ENCODE peak calls at places on chromosomes 13 and 19, in six cellular contexts. One of them, this sample, is unnamed.

GRCh38 chr19:3459322-3459881 is 20.9 kb downstream of the SMIM24 start:
- DNase-seq in neural progenitor cell: no peak
- DNase-seq in HS-27A: no peak
- DNase-seq in NCI-H446 treated with DMSO at 0.1 percent for 48 hours: no peak
- DNase-seq in substantia nigra: peak
- DNase-seq in astrocyte: peak
- DNase-seq in this sample: no peak

GRCh38 chr13:58300974-58301681 is 669.6 kb downstream of the PCDH17 start:
- DNase-seq in NCI-H446 treated with DMSO at 0.1 percent for 48 hours: no peak
- DNase-seq in HS-27A: no peak
- DNase-seq in substantia nigra: no peak
- DNase-seq in neural progenitor cell: peak
- DNase-seq in astrocyte: no peak
- DNase-seq in this sample: no peak

GRCh38 chr13:37954191-37954590 is 84.6 kb upstream of the TRPC4 start:
- DNase-seq in substantia nigra: no peak
- DNase-seq in neural progenitor cell: no peak
- DNase-seq in astrocyte: no peak
- DNase-seq in HS-27A: no peak
- DNase-seq in NCI-H446 treated with DMSO at 0.1 percent for 48 hours: no peak
- DNase-seq in this sample: no peak

GRCh38 chr19:53102701-53103140 is 501 bp downstream of the ZNF160 start:
- DNase-seq in neural progenitor cell: peak
- DNase-seq in HS-27A: peak
- DNase-seq in substantia nigra: no peak
- DNase-seq in NCI-H446 treated with DMSO at 0.1 percent for 48 hours: no peak
- DNase-seq in astrocyte: peak
- DNase-seq in this sample: no peak

GRCh38 chr19:6811906-6812305 is 39.4 kb downstream of the VAV1 start:
- DNase-seq in HS-27A: peak
- DNase-seq in astrocyte: peak
- DNase-seq in neural progenitor cell: no peak
- DNase-seq in substantia nigra: no peak
- DNase-seq in NCI-H446 treated with DMSO at 0.1 percent for 48 hours: peak
- DNase-seq in this sample: no peak

GRCh38 chr19:37513397-37513796 is 6.7 kb downstream of the ZNF793 start:
- DNase-seq in astrocyte: no peak
- DNase-seq in NCI-H446 treated with DMSO at 0.1 percent for 48 hours: no peak
- DNase-seq in substantia nigra: no peak
- DNase-seq in neural progenitor cell: no peak
- DNase-seq in HS-27A: no peak
- DNase-seq in this sample: no peak

GRCh38 chr13:89982406-89983085 is 1364.9 kb upstream of the MIR17HG start:
- DNase-seq in NCI-H446 treated with DMSO at 0.1 percent for 48 hours: no peak
- DNase-seq in neural progenitor cell: no peak
- DNase-seq in substantia nigra: no peak
- DNase-seq in HS-27A: no peak
- DNase-seq in astrocyte: peak
- DNase-seq in this sample: no peak

GRCh38 chr13:97976551-97977375 is 23.3 kb downstream of the IPO5 start:
- DNase-seq in NCI-H446 treated with DMSO at 0.1 percent for 48 hours: no peak
- DNase-seq in substantia nigra: no peak
- DNase-seq in astrocyte: no peak
- DNase-seq in HS-27A: no peak
- DNase-seq in neural progenitor cell: no peak
- DNase-seq in this sample: no peak

GRCh38 chr19:43624933-43625332 is 5.5 kb upstream of the ZNF428 start:
- DNase-seq in HS-27A: no peak
- DNase-seq in neural progenitor cell: peak
- DNase-seq in NCI-H446 treated with DMSO at 0.1 percent for 48 hours: no peak
- DNase-seq in substantia nigra: no peak
- DNase-seq in astrocyte: no peak
- DNase-seq in this sample: no peak

GRCh38 chr13:99916366-99917103 is 55.0 kb downstream of the ZIC5 start:
- DNase-seq in NCI-H446 treated with DMSO at 0.1 percent for 48 hours: peak
- DNase-seq in astrocyte: peak
- DNase-seq in neural progenitor cell: peak
- DNase-seq in HS-27A: peak
- DNase-seq in substantia nigra: no peak
- DNase-seq in this sample: peak

GRCh38 chr19:1752757-1753728 is at the start of gene ONECUT3:
- DNase-seq in substantia nigra: no peak
- DNase-seq in HS-27A: no peak
- DNase-seq in NCI-H446 treated with DMSO at 0.1 percent for 48 hours: no peak
- DNase-seq in neural progenitor cell: peak
- DNase-seq in astrocyte: no peak
- DNase-seq in this sample: no peak

GRCh38 chr19:53927745-53928144 is 18.7 kb downstream of the CACNG7 start:
- DNase-seq in neural progenitor cell: peak
- DNase-seq in astrocyte: peak
- DNase-seq in NCI-H446 treated with DMSO at 0.1 percent for 48 hours: no peak
- DNase-seq in substantia nigra: no peak
- DNase-seq in HS-27A: peak
- DNase-seq in this sample: no peak

GRCh38 chr13:100382787-100383186 is 205.8 kb downstream of the GGACT start:
- DNase-seq in substantia nigra: no peak
- DNase-seq in NCI-H446 treated with DMSO at 0.1 percent for 48 hours: no peak
- DNase-seq in astrocyte: peak
- DNase-seq in HS-27A: no peak
- DNase-seq in neural progenitor cell: no peak
- DNase-seq in this sample: no peak

GRCh38 chr19:8399681-8400188 is 9.6 kb downstream of the RAB11B start:
- DNase-seq in NCI-H446 treated with DMSO at 0.1 percent for 48 hours: no peak
- DNase-seq in HS-27A: no peak
- DNase-seq in neural progenitor cell: no peak
- DNase-seq in substantia nigra: no peak
- DNase-seq in astrocyte: no peak
- DNase-seq in this sample: no peak

GRCh38 chr13:113116871-113117271 is 5.7 kb upstream of the F10 start:
- DNase-seq in astrocyte: no peak
- DNase-seq in neural progenitor cell: no peak
- DNase-seq in NCI-H446 treated with DMSO at 0.1 percent for 48 hours: no peak
- DNase-seq in substantia nigra: no peak
- DNase-seq in HS-27A: no peak
- DNase-seq in this sample: no peak

GRCh38 chr19:48169585-48169973 is 565 bp downstream of the LIG1 start:
- DNase-seq in NCI-H446 treated with DMSO at 0.1 percent for 48 hours: peak
- DNase-seq in neural progenitor cell: peak
- DNase-seq in substantia nigra: peak
- DNase-seq in HS-27A: peak
- DNase-seq in astrocyte: peak
- DNase-seq in this sample: peak

GRCh38 chr19:46834121-46834520 is 16.5 kb downstream of the AP2S1 start:
- DNase-seq in substantia nigra: no peak
- DNase-seq in astrocyte: no peak
- DNase-seq in NCI-H446 treated with DMSO at 0.1 percent for 48 hours: no peak
- DNase-seq in HS-27A: no peak
- DNase-seq in neural progenitor cell: no peak
- DNase-seq in this sample: no peak

GRCh38 chr13:30179547-30180256 is 127.6 kb downstream of the KATNAL1 start:
- DNase-seq in HS-27A: no peak
- DNase-seq in astrocyte: no peak
- DNase-seq in substantia nigra: no peak
- DNase-seq in NCI-H446 treated with DMSO at 0.1 percent for 48 hours: no peak
- DNase-seq in neural progenitor cell: no peak
- DNase-seq in this sample: no peak

GRCh38 chr19:42396248-42396541 is 6.1 kb upstream of the CNFN start:
- DNase-seq in NCI-H446 treated with DMSO at 0.1 percent for 48 hours: no peak
- DNase-seq in neural progenitor cell: no peak
- DNase-seq in astrocyte: no peak
- DNase-seq in substantia nigra: no peak
- DNase-seq in HS-27A: no peak
- DNase-seq in this sample: no peak

GRCh38 chr19:42175952-42176648 is 41.4 kb downstream of the DEDD2 start:
- DNase-seq in neural progenitor cell: peak
- DNase-seq in HS-27A: no peak
- DNase-seq in NCI-H446 treated with DMSO at 0.1 percent for 48 hours: no peak
- DNase-seq in astrocyte: peak
- DNase-seq in substantia nigra: no peak
- DNase-seq in this sample: no peak

GRCh38 chr13:89955773-89956172 is 1391.7 kb upstream of the MIR17HG start:
- DNase-seq in astrocyte: no peak
- DNase-seq in NCI-H446 treated with DMSO at 0.1 percent for 48 hours: no peak
- DNase-seq in HS-27A: no peak
- DNase-seq in neural progenitor cell: no peak
- DNase-seq in substantia nigra: no peak
- DNase-seq in this sample: no peak

This sample was measured in NCI-H1694.